ENCODE peak calls at places on chromosomes 1 and 21, in four cellular contexts. O, F, P and V are unnamed samples.

GRCh38 chr1:92599184-92599583 is 112.5 kb upstream of the GFI1 start:
- DNase-seq in P (no peak), F (no peak), O (peak; percentile 20), V (no peak)

GRCh38 chr1:178931843-178932551 is 61.1 kb upstream of the ANGPTL1 start:
- DNase-seq in O (no peak), P (no peak), F (peak; percentile 92), V (no peak)

GRCh38 chr1:156108664-156109241 is 5.8 kb upstream of the LMNA start:
- DNase-seq in P (no peak), O (no peak), F (no peak), V (no peak)

GRCh38 chr1:167130782-167131520 is 37.1 kb downstream of the STYXL2 start:
- DNase-seq in O (no peak), P (no peak), F (no peak), V (no peak)

GRCh38 chr1:172269644-172270043 is 150.8 kb upstream of the C1orf105 start:
- DNase-seq in P (no peak), O (no peak), F (no peak), V (no peak)

GRCh38 chr1:235078480-235078803 is 50.2 kb downstream of the TOMM20 start:
- DNase-seq in F (no peak), P (no peak), O (no peak), V (no peak)

GRCh38 chr1:62082456-62083363 is 111.9 kb upstream of the L1TD1 start:
- DNase-seq in P (no peak), F (no peak), O (peak; percentile 60), V (peak; percentile 8)

GRCh38 chr1:200733907-200734306 is 4.8 kb upstream of the CAMSAP2 start:
- DNase-seq in P (no peak), F (no peak), O (no peak), V (no peak)

GRCh38 chr1:74812180-74812541 is 79.2 kb downstream of the TYW3 start:
- DNase-seq in O (no peak), P (no peak), F (no peak), V (no peak)

GRCh38 chr21:29155118-29155932 is 24.9 kb downstream of the MAP3K7CL start:
- DNase-seq in O (peak; percentile 41), F (peak; percentile 82), P (peak; percentile 52), V (no peak)

GRCh38 chr1:76379506-76379905 is 305.0 kb downstream of the ST6GALNAC3 start:
- DNase-seq in O (peak; percentile 3), F (no peak), P (no peak), V (no peak)

GRCh38 chr1:111198836-111199235 is 1.6 kb downstream of the DENND2D start:
- DNase-seq in P (no peak), O (no peak), F (no peak), V (no peak)

GRCh38 chr1:234768569-234769283 is 158.7 kb upstream of the IRF2BP2 start:
- DNase-seq in F (no peak), O (no peak), P (no peak), V (peak; percentile 30)

GRCh38 chr1:52665173-52666020 is 32.4 kb downstream of the SHISAL2A start:
- DNase-seq in P (no peak), F (no peak), O (no peak), V (no peak)

GRCh38 chr1:29490204-29490934 is 254.0 kb downstream of the PTPRU start:
- DNase-seq in F (peak; percentile 33), P (no peak), O (no peak), V (no peak)

GRCh38 chr1:41957568-41957967 is 38.8 kb upstream of the HIVEP3 start:
- DNase-seq in P (no peak), O (no peak), F (no peak), V (no peak)

GRCh38 chr1:175000697-175001187 is 995 bp downstream of the CACYBP start:
- DNase-seq in F (no peak), O (no peak), P (no peak), V (no peak)

GRCh38 chr1:98327151-98327918 is 334.2 kb upstream of the SNX7 start:
- DNase-seq in P (no peak), F (no peak), O (peak; percentile 13), V (no peak)

GRCh38 chr1:181117648-181118449 is 29.3 kb downstream of the IER5 start:
- DNase-seq in P (peak; percentile 72), F (no peak), O (peak; percentile 59), V (no peak)

GRCh38 chr1:205748398-205749093 is 1.4 kb downstream of the NUCKS1 start:
- DNase-seq in F (no peak), P (no peak), O (peak; percentile 64), V (no peak)

GRCh38 chr1:230536641-230537155 is 105.6 kb upstream of the COG2 start:
- DNase-seq in F (no peak), O (no peak), P (no peak), V (no peak)

GRCh38 chr1:197222025-197222685 is 45.9 kb upstream of the CRB1 start:
- DNase-seq in P (no peak), F (no peak), O (no peak), V (no peak)

GRCh38 chr1:205576011-205576410 is 55.8 kb downstream of the ELK4 start:
- DNase-seq in P (no peak), O (no peak), F (no peak), V (no peak)

GRCh38 chr1:46817814-46818213 is 19.0 kb downstream of the CYP4B1 start:
- DNase-seq in P (no peak), F (no peak), O (no peak), V (no peak)

DNA sequence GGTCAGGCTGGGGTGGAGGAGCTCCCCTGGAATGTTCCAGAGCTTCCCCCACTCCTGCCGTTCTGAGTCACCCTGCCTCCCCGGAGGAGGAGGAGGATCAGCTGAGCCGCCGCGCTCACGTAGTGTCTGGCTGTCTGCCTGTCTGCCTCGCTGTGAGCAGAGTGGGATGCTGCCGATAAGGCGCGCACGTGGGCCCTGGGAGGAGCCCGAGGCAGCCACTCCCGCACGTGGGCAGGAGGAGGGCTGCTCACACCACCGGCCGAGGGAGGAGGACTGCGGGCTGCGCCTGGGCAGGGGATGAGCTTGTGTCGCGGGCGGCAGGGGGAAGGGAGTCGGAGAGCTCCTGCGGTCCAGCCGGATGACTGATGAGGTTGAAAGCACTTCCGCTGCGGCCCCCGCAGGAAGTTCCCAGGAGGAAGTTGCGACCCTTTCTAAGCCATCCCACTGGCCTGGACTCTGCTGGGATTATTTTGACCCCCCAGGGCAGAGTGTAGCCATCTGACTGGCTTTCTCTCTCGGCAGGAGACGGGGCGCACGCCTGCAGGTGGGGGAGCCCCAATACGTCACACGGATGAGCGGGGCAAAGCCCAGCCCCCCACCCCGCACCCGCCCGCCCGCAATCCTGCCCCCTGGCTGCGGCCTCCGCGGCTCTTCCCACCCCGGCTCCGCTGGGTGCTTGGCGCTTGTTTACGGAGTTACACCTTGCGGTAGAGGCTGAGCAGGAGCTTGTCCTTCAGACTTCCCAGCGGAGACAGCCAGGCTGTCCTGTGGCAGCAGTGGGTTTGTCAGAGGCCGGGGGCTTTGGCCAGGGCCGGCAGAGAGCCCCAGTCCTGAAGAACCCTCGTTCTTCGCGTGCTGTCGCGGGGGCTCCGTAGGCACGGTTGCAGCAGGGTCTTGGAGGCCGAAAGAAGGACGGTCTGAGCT is 9.8 kb downstream of the PDXK start:
- DNase-seq in O (peak; percentile 87), P (peak; percentile 90), F (peak; percentile 99), V (peak; percentile 65)
- TF ChIP-seq CTCF in O (peak; percentile 56), P (no peak), F (peak; percentile 40), V (peak; percentile 25)

DNA sequence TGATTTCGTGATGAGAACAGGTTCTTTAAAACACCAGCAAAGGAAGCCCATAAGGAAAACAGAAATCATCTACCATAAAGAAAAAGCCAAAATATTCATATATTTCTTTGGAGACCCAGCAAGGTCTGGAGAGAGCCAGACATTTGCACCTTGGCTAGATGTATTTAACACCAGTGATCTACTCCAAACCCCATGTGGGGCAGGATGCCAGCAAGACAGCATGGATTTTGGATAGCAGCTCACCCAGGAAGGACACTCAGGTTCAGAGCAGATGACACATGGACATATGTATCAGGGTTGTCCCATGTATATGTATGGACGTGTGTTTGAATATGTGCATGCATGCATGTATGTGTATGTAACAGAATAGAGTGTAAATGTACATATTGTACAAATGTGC is 73.7 kb upstream of the KAZN start:
- DNase-seq in O (no peak), P (no peak), F (no peak), V (no peak)
- H3K27ac ChIP-seq in O (no peak overlapping the region), P (no peak overlapping the region), F (no peak overlapping the region), V (no peak overlapping the region)

DNA sequence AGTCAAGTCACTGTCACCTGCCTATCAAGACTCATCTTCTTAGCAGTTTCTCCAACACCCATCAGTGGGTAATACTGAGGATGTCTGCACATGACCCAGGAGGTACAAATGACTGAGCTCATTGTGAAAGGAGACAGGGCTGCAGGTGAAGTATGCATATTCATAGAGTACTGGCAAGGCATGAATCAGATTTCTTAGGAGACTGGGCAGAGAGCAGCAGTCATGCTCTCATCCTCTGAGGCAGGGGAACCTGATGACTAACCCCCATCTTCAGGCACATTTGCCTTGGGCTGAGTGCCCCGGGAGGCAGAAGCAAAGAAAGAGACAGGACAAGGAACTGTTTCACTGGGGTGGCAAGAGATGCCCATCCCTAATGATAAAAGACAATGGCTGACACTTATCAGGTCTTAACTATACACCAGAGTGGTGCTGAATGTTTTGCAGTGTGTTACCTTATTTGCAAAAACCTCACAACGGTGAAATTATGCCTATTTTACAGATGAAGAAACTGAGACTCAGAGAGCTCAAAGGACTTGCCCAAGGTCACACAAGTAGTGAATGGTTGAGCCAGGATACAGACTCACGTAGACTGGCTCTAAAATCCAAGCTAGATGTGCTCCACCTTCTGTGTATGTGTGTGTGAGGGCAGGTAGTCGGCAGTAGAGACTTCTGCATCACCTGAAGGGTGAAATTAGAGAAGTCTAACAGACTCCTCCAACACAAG is 9.2 kb upstream of the GRHL3 start:
- DNase-seq in F (no peak), P (no peak), O (no peak), V (no peak)
- H3K27me3 ChIP-seq in F (peaks cover 22% of the 10 kb centered on the region), P (no peaks in the 10 kb centered on the region), O (no peaks in the 10 kb centered on the region), V (peaks cover 2% of the 10 kb centered on the region)

DNA sequence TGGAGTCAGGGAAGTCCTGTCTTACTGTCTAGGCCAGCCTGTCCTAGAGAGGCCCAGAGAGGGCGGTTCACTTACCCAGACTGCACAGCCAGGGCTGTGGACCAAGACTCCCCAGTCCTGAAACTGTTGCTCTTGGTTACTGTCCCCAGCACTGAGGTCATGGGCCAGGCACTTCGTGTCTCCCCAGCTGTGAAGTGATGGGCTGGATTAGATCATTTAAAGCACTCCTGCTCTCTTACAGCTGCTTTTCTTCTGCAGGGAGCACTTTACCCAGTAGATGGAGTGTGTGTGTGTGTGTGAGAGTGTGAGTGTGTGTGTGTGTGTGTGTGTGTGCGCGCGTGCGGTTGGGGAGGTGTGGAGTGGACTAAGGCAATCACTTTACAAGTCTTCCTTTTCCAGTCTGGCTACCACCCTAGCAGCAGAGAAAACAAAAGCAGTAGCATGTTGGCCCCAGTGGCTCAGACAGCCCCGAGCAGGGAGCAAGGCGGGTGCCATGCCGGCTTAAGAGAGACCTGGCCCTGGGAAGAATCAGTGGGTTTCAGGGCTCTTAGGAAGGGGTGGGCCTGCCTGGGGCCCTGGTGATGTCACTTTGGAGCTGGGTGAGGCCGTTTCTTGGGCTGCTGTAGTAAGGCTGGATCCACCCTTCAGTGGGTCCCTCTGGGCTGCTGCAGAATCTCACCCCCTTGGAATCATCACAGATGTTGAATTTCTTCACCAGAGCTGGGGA is 2.4 kb downstream of the SPSB1 start:
- DNase-seq in P (no peak), F (no peak), O (no peak), V (no peak)
- TF ChIP-seq CTCF in P (no peak), F (peak; percentile 16), O (no peak), V (no peak)

GRCh38 chr21:44965251-44966022 is 25.6 kb downstream of the SLX9 start:
- DNase-seq in F (no peak), P (no peak), O (no peak), V (no peak)
- H3K27ac ChIP-seq in F (peak overlapping the region; percentile 93), P (peak overlapping the region; percentile 66), O (no peak overlapping the region), V (no peak overlapping the region)